ENCODE peak calls at places on chromosome 18, in seven cellular contexts. N is sigmoid colon; G is HAP-1; V is astrocyte; P is GM23248; C is CD4-positive, CD25-positive, alpha-beta regulatory T cell; I is endodermal cell. K is an unnamed sample. For H3K4me1 and H3K9me3, the result is how much of the 10 kb centered on the place peaks cover.

GRCh38 chr18:22683196-22683676 is 249.9 kb upstream of the RBBP8 start:
- DNase-seq in N (peak), G (no peak), V (peak), P (peak), C (no peak), I (no peak), K (peak)

GRCh38 chr18:59383831-59384230 is 24.8 kb upstream of the LMAN1 start:
- DNase-seq in N (no peak), G (no peak), V (no peak), P (no peak), C (no peak), I (peak), K (no peak)

GRCh38 chr18:42583197-42583776 is 532.2 kb downstream of the RIT2 start:
- DNase-seq in N (no peak), G (peak), V (peak), P (no peak), C (no peak), I (no peak), K (no peak)

GRCh38 chr18:11412790-11413189 is 196.6 kb upstream of the SLC35G4 start:
- DNase-seq in N (no peak), G (no peak), V (no peak), P (peak), C (no peak), I (no peak), K (no peak)

GRCh38 chr18:50193796-50194622 is 938 bp downstream of the MYO5B start:
- DNase-seq in N (no peak), G (no peak), V (no peak), P (no peak), C (no peak), I (peak), K (no peak)

GRCh38 chr18:3180325-3180724 is 39.4 kb downstream of the MYOM1 start:
- DNase-seq in N (no peak), G (peak), V (peak), P (peak), C (no peak), I (no peak), K (no peak)

GRCh38 chr18:23406271-23406787 is 46.8 kb upstream of the RIOK3 start:
- DNase-seq in N (no peak), G (no peak), V (peak), P (peak), C (no peak), I (no peak), K (no peak)

GRCh38 chr18:33817096-33817495 is 239.1 kb downstream of the ASXL3 start:
- DNase-seq in N (no peak), G (no peak), V (peak), P (peak), C (no peak), I (no peak), K (no peak)

GRCh38 chr18:67421666-67422065 is 94.9 kb downstream of the DSEL start:
- DNase-seq in N (no peak), G (no peak), V (peak), P (no peak), C (no peak), I (no peak), K (no peak)

GRCh38 chr18:39555511-39555910 is 1989.9 kb upstream of the CELF4 start:
- DNase-seq in N (no peak), G (no peak), V (peak), P (no peak), C (no peak), I (no peak), K (no peak)

GRCh38 chr18:42706618-42707017 is 408.9 kb downstream of the RIT2 start:
- DNase-seq in N (no peak), G (peak), V (no peak), P (no peak), C (no peak), I (peak), K (no peak)

GRCh38 chr18:57077005-57077735 is 69.7 kb upstream of the BOD1L2 start:
- DNase-seq in N (no peak), G (no peak), V (no peak), P (no peak), C (no peak), I (peak), K (no peak)

GRCh38 chr18:26051845-26052244 is 38.6 kb downstream of the SS18 start:
- DNase-seq in N (no peak), G (no peak), V (no peak), P (no peak), C (no peak), I (no peak), K (no peak)

GRCh38 chr18:26621161-26622026 is 73.0 kb upstream of the KCTD1 start:
- DNase-seq in N (no peak), G (peak), V (no peak), P (peak), C (no peak), I (peak), K (peak)

GRCh38 chr18:78156466-78156865 is 823.2 kb upstream of the SALL3 start:
- DNase-seq in N (no peak), G (no peak), V (no peak), P (no peak), C (no peak), I (no peak), K (no peak)

GRCh38 chr18:7697306-7697705 is 130.2 kb downstream of the PTPRM start:
- DNase-seq in N (no peak), G (no peak), V (no peak), P (no peak), C (no peak), I (no peak), K (no peak)

GRCh38 chr18:58529714-58530354 is 99.1 kb downstream of the ALPK2 start:
- DNase-seq in N (no peak), G (peak), V (no peak), P (peak), C (peak), I (peak), K (peak)

GRCh38 chr18:54327818-54328217 is 29.8 kb downstream of the STARD6 start:
- DNase-seq in N (no peak), G (no peak), V (no peak), P (no peak), C (no peak), I (no peak), K (no peak)

GRCh38 chr18:46148810-46149209 is 44.6 kb downstream of the HAUS1 start:
- DNase-seq in N (no peak), G (peak), V (peak), P (peak), C (peak), I (peak), K (no peak)

GRCh38 chr18:69897397-69898108 is 50.1 kb downstream of the CD226 start:
- DNase-seq in N (no peak), G (no peak), V (no peak), P (no peak), C (no peak), I (no peak), K (no peak)

GRCh38 chr18:79956276-79956675 is 4.8 kb upstream of the SLC66A2 start:
- DNase-seq in N (peak), G (no peak), V (no peak), P (no peak), C (no peak), I (peak), K (no peak)
- H3K4me1 ChIP-seq in N (under half), G (under half), V (under half), P (under half), C (under half), I (under half), K (under half)

DNA sequence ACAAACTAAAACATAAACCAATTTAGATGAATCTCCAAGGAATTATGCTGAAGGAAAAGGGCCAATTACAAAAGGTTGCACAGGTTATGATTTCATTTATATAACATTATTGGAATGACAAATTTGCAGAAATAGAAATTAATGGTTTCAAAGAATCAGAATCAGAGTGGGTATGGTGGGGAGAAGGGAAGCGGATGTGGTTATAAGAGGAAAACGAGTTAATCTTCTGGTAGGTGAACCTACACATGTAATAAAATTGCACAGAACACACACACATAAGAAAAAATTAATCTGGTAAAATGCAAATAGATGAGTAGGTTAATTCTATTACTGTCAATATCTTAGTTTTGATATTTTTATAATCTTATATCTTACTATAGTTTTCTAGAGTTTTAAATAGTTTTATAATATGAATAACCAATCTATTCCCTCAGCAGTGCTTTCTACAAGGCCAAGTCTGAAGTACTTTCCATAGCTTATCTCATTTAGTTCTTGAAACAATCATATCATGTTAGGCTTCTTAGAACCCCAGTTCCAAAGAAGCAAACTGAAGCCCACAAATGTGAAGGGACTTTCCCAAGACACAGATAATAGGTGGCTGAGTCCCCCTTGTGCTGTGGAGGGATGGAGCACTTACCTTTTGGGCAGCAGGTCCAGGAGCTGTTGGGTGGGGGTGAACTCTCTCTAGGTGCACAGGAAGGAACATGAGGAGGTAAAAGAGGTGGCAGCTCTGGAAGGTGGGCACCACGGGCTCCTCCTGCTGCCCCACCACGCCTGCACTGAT is 31.5 kb downstream of the ZNF519 start:
- DNase-seq in N (no peak), G (no peak), V (no peak), P (no peak), C (no peak), I (no peak), K (no peak)
- H3K9me3 ChIP-seq in N (under half), G (under half), V (under half), P (under half), C (under half), I (under half), K (under half)

GRCh38 chr18:47930086-47930843 is at the start of gene SMAD2:
- DNase-seq in N (peak), G (peak), V (peak), P (peak), C (peak), I (peak), K (peak)
- H3K4me1 ChIP-seq in N (under half), G (under half), V (under half), P (under half), C (half or more), I (under half), K (under half)

GRCh38 chr18:14916851-14917250 is 168.9 kb downstream of the ANKRD30B start:
- DNase-seq in N (no peak), G (no peak), V (no peak), P (no peak), C (no peak), I (no peak), K (no peak)

GRCh38 chr18:14914126-14914525 is 166.2 kb downstream of the ANKRD30B start:
- DNase-seq in N (no peak), G (no peak), V (no peak), P (no peak), C (no peak), I (no peak), K (no peak)

GRCh38 chr18:14917311-14917710 is 169.3 kb downstream of the ANKRD30B start:
- DNase-seq in N (no peak), G (no peak), V (no peak), P (no peak), C (no peak), I (no peak), K (no peak)

GRCh38 chr18:14914771-14915170 is 166.8 kb downstream of the ANKRD30B start:
- DNase-seq in N (no peak), G (no peak), V (no peak), P (peak), C (no peak), I (no peak), K (no peak)

GRCh38 chr18:14916181-14916580 is 168.2 kb downstream of the ANKRD30B start:
- DNase-seq in N (no peak), G (no peak), V (no peak), P (no peak), C (no peak), I (no peak), K (no peak)
- H3K9me3 ChIP-seq in N (under half), G (under half), V (under half), P (under half), C (under half), I (half or more), K (under half)

GRCh38 chr18:40878371-40878770 is 1076.7 kb upstream of the PIK3C3 start:
- DNase-seq in N (no peak), G (no peak), V (no peak), P (no peak), C (no peak), I (peak), K (no peak)

GRCh38 chr18:40875101-40875500 is 1079.9 kb upstream of the PIK3C3 start:
- DNase-seq in N (no peak), G (no peak), V (no peak), P (no peak), C (no peak), I (no peak), K (no peak)

GRCh38 chr18:40874233-40874632 is 1080.8 kb upstream of the PIK3C3 start:
- DNase-seq in N (no peak), G (no peak), V (peak), P (peak), C (no peak), I (no peak), K (no peak)

GRCh38 chr18:40882468-40882867 is 1072.6 kb upstream of the PIK3C3 start:
- DNase-seq in N (no peak), G (no peak), V (no peak), P (no peak), C (no peak), I (no peak), K (no peak)

DNA sequence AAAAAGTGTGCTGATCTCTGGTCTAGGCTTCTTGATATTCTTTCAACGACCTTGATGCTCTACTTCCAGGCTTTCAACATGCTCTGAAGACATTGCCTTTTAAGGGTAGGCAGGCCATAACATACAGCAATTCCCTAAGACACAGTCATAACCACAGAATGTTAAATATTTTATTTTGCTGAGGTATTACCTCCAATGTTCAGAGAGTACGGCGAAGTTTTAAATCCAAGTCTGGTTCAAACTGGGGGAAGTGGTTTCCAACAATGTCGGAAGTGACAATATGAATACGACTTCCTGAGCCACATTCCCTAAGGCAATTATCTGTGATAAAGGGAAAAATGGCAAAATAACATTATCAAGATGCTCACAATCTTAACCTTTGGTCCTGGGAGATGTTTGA is 1077.9 kb upstream of the PIK3C3 start:
- DNase-seq in N (no peak), G (no peak), V (peak), P (peak), C (no peak), I (no peak), K (no peak)
- H3K4me1 ChIP-seq in N (under half), G (under half), V (under half), P (under half), C (under half), I (under half), K (under half)

GRCh38 chr18:9296233-9297006 is 38.2 kb upstream of the TWSG1 start:
- DNase-seq in N (no peak), G (no peak), V (no peak), P (no peak), C (no peak), I (no peak), K (no peak)
- H3K9me3 ChIP-seq in N (under half), G (under half), V (under half), P (under half), C (under half), I (under half), K (under half)

GRCh38 chr18:49025767-49026500 is 75.2 kb upstream of the SMAD7 start:
- DNase-seq in N (no peak), G (no peak), V (no peak), P (no peak), C (no peak), I (peak), K (peak)
- H3K4me1 ChIP-seq in N (under half), G (under half), V (under half), P (under half), C (under half), I (under half), K (under half)

DNA sequence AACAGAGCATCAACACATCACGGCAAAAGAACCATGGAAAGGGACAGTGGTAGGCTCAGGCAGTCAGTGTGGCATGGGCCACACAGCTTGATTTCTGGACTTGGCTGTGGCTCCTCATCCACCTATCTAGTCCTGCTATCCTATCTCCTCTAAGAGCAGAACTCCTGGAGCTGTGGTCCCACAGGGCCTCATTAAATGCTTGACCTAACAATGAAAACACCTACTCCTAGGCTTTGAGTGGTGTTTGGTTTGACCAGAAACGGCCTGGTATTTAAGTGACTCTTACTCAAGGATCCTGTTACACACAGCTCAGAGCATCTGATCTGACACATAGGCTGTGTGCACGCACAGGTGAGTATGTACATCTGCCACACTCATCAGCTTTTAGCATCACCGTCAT is 33.6 kb upstream of the SMAD2 start:
- DNase-seq in N (no peak), G (no peak), V (no peak), P (no peak), C (no peak), I (no peak), K (no peak)
- H3K9me3 ChIP-seq in N (under half), G (under half), V (under half), P (under half), C (under half), I (half or more), K (under half)

GRCh38 chr18:13226533-13227144 is 8.1 kb downstream of the LDLRAD4 start:
- DNase-seq in N (no peak), G (no peak), V (no peak), P (no peak), C (no peak), I (no peak), K (no peak)
- H3K4me1 ChIP-seq in N (under half), G (under half), V (under half), P (under half), C (under half), I (under half), K (under half)